ENCODE peak calls at places on chromosomes 7 and 10, in ten cellular contexts. One of them, this sample, is unnamed. For H3K4me1, the result is how much of the 10 kb centered on the place peaks cover.

GRCh38 chr10:120746016-120746755 is 105.0 kb upstream of the WDR11 start:
- DNase-seq in SJSA1: no peak
- DNase-seq in body of pancreas: no peak
- DNase-seq in stomach: no peak
- DNase-seq in breast epithelium: no peak
- DNase-seq in uterus: no peak
- DNase-seq in CD4-positive, CD25-positive, alpha-beta regulatory T cell: no peak
- DNase-seq in tibial artery: no peak
- DNase-seq in heart right ventricle: no peak
- DNase-seq in A549: no peak
- DNase-seq in this sample: no peak

GRCh38 chr7:154647625-154648024 is 355.3 kb downstream of the PAXIP1 start:
- DNase-seq in uterus: no peak
- DNase-seq in stomach: no peak
- DNase-seq in CD4-positive, CD25-positive, alpha-beta regulatory T cell: no peak
- DNase-seq in heart right ventricle: no peak
- DNase-seq in body of pancreas: no peak
- DNase-seq in SJSA1: no peak
- DNase-seq in breast epithelium: no peak
- DNase-seq in A549: no peak
- DNase-seq in tibial artery: no peak
- DNase-seq in this sample: no peak

GRCh38 chr7:95716357-95717122 is 55.8 kb upstream of the DYNC1I1 start:
- DNase-seq in tibial artery: no peak
- DNase-seq in uterus: no peak
- DNase-seq in stomach: no peak
- DNase-seq in CD4-positive, CD25-positive, alpha-beta regulatory T cell: no peak
- DNase-seq in SJSA1: no peak
- DNase-seq in breast epithelium: no peak
- DNase-seq in heart right ventricle: no peak
- DNase-seq in body of pancreas: no peak
- DNase-seq in A549: no peak
- DNase-seq in this sample: no peak

GRCh38 chr7:36819639-36820038 is 95.3 kb upstream of the AOAH start:
- DNase-seq in A549: no peak
- DNase-seq in uterus: no peak
- DNase-seq in SJSA1: no peak
- DNase-seq in breast epithelium: no peak
- DNase-seq in tibial artery: no peak
- DNase-seq in CD4-positive, CD25-positive, alpha-beta regulatory T cell: no peak
- DNase-seq in heart right ventricle: no peak
- DNase-seq in body of pancreas: no peak
- DNase-seq in stomach: no peak
- DNase-seq in this sample: no peak

GRCh38 chr7:110484316-110484715 is 606.6 kb upstream of the LRRN3 start:
- DNase-seq in heart right ventricle: no peak
- DNase-seq in uterus: no peak
- DNase-seq in CD4-positive, CD25-positive, alpha-beta regulatory T cell: no peak
- DNase-seq in tibial artery: no peak
- DNase-seq in A549: no peak
- DNase-seq in body of pancreas: no peak
- DNase-seq in breast epithelium: no peak
- DNase-seq in SJSA1: no peak
- DNase-seq in stomach: no peak
- DNase-seq in this sample: no peak

GRCh38 chr7:20270867-20271266 is 53.7 kb upstream of the MACC1 start:
- DNase-seq in stomach: no peak
- DNase-seq in body of pancreas: no peak
- DNase-seq in heart right ventricle: no peak
- DNase-seq in SJSA1: no peak
- DNase-seq in CD4-positive, CD25-positive, alpha-beta regulatory T cell: no peak
- DNase-seq in breast epithelium: no peak
- DNase-seq in tibial artery: no peak
- DNase-seq in A549: no peak
- DNase-seq in uterus: no peak
- DNase-seq in this sample: no peak

GRCh38 chr10:127910464-127910770 is 3.5 kb downstream of the PTPRE start:
- DNase-seq in SJSA1: no peak
- DNase-seq in stomach: no peak
- DNase-seq in A549: no peak
- DNase-seq in uterus: no peak
- DNase-seq in heart right ventricle: no peak
- DNase-seq in tibial artery: no peak
- DNase-seq in breast epithelium: no peak
- DNase-seq in CD4-positive, CD25-positive, alpha-beta regulatory T cell: no peak
- DNase-seq in body of pancreas: no peak
- DNase-seq in this sample: no peak

GRCh38 chr10:113709221-113709838 is 29.6 kb downstream of the CASP7 start:
- DNase-seq in stomach: no peak
- DNase-seq in breast epithelium: no peak
- DNase-seq in CD4-positive, CD25-positive, alpha-beta regulatory T cell: no peak
- DNase-seq in body of pancreas: no peak
- DNase-seq in heart right ventricle: no peak
- DNase-seq in A549: peak
- DNase-seq in SJSA1: peak
- DNase-seq in uterus: no peak
- DNase-seq in tibial artery: no peak
- DNase-seq in this sample: no peak

GRCh38 chr7:128167316-128167691 is 73.8 kb upstream of the LEP start:
- DNase-seq in stomach: peak
- DNase-seq in A549: peak
- DNase-seq in heart right ventricle: no peak
- DNase-seq in CD4-positive, CD25-positive, alpha-beta regulatory T cell: no peak
- DNase-seq in SJSA1: no peak
- DNase-seq in tibial artery: peak
- DNase-seq in breast epithelium: no peak
- DNase-seq in uterus: peak
- DNase-seq in body of pancreas: peak
- DNase-seq in this sample: no peak

GRCh38 chr7:55515569-55516279 is 56.6 kb downstream of the VOPP1 start:
- DNase-seq in uterus: no peak
- DNase-seq in A549: no peak
- DNase-seq in stomach: no peak
- DNase-seq in body of pancreas: no peak
- DNase-seq in CD4-positive, CD25-positive, alpha-beta regulatory T cell: no peak
- DNase-seq in heart right ventricle: peak
- DNase-seq in breast epithelium: no peak
- DNase-seq in SJSA1: no peak
- DNase-seq in tibial artery: no peak
- DNase-seq in this sample: peak

GRCh38 chr10:9069136-9069535 is 1014.6 kb downstream of the GATA3 start:
- DNase-seq in SJSA1: no peak
- DNase-seq in breast epithelium: no peak
- DNase-seq in body of pancreas: no peak
- DNase-seq in tibial artery: no peak
- DNase-seq in A549: peak
- DNase-seq in CD4-positive, CD25-positive, alpha-beta regulatory T cell: no peak
- DNase-seq in uterus: no peak
- DNase-seq in heart right ventricle: no peak
- DNase-seq in stomach: no peak
- DNase-seq in this sample: no peak

GRCh38 chr10:130885021-130885655 is 426.4 kb downstream of the TCERG1L start:
- DNase-seq in body of pancreas: no peak
- DNase-seq in stomach: no peak
- DNase-seq in SJSA1: no peak
- DNase-seq in CD4-positive, CD25-positive, alpha-beta regulatory T cell: no peak
- DNase-seq in heart right ventricle: no peak
- DNase-seq in tibial artery: peak
- DNase-seq in breast epithelium: no peak
- DNase-seq in A549: no peak
- DNase-seq in uterus: no peak
- DNase-seq in this sample: no peak

GRCh38 chr7:105677803-105678583 is 96.7 kb upstream of the EFCAB10 start:
- DNase-seq in breast epithelium: no peak
- DNase-seq in SJSA1: no peak
- DNase-seq in CD4-positive, CD25-positive, alpha-beta regulatory T cell: peak
- DNase-seq in uterus: no peak
- DNase-seq in heart right ventricle: no peak
- DNase-seq in stomach: peak
- DNase-seq in A549: no peak
- DNase-seq in tibial artery: no peak
- DNase-seq in body of pancreas: no peak
- DNase-seq in this sample: peak

GRCh38 chr10:8051851-8052257 is 2.6 kb upstream of the GATA3 start:
- DNase-seq in A549: no peak
- DNase-seq in heart right ventricle: no peak
- DNase-seq in uterus: no peak
- DNase-seq in breast epithelium: no peak
- DNase-seq in SJSA1: no peak
- DNase-seq in tibial artery: peak
- DNase-seq in CD4-positive, CD25-positive, alpha-beta regulatory T cell: no peak
- DNase-seq in stomach: no peak
- DNase-seq in body of pancreas: no peak
- DNase-seq in this sample: no peak
- H3K4me1 ChIP-seq in A549: under half
- H3K4me1 ChIP-seq in heart right ventricle: half or more
- H3K4me1 ChIP-seq in uterus: under half
- H3K4me1 ChIP-seq in breast epithelium: under half
- H3K4me1 ChIP-seq in SJSA1: under half
- H3K4me1 ChIP-seq in tibial artery: half or more
- H3K4me1 ChIP-seq in CD4-positive, CD25-positive, alpha-beta regulatory T cell: half or more
- H3K4me1 ChIP-seq in stomach: half or more
- H3K4me1 ChIP-seq in body of pancreas: half or more
- H3K4me1 ChIP-seq in this sample: under half

GRCh38 chr7:130961128-130961601 is 227.2 kb upstream of the KLF14 start:
- DNase-seq in CD4-positive, CD25-positive, alpha-beta regulatory T cell: peak
- DNase-seq in uterus: no peak
- DNase-seq in tibial artery: no peak
- DNase-seq in heart right ventricle: no peak
- DNase-seq in SJSA1: peak
- DNase-seq in breast epithelium: no peak
- DNase-seq in body of pancreas: no peak
- DNase-seq in stomach: no peak
- DNase-seq in A549: peak
- DNase-seq in this sample: peak

GRCh38 chr7:130965515-130965914 is 231.5 kb upstream of the KLF14 start:
- DNase-seq in tibial artery: no peak
- DNase-seq in SJSA1: no peak
- DNase-seq in stomach: no peak
- DNase-seq in body of pancreas: no peak
- DNase-seq in A549: no peak
- DNase-seq in breast epithelium: no peak
- DNase-seq in heart right ventricle: no peak
- DNase-seq in CD4-positive, CD25-positive, alpha-beta regulatory T cell: no peak
- DNase-seq in uterus: no peak
- DNase-seq in this sample: no peak

GRCh38 chr7:130960208-130960988 is 226.4 kb upstream of the KLF14 start:
- DNase-seq in CD4-positive, CD25-positive, alpha-beta regulatory T cell: peak
- DNase-seq in tibial artery: no peak
- DNase-seq in stomach: no peak
- DNase-seq in A549: peak
- DNase-seq in body of pancreas: no peak
- DNase-seq in breast epithelium: no peak
- DNase-seq in uterus: no peak
- DNase-seq in SJSA1: peak
- DNase-seq in heart right ventricle: no peak
- DNase-seq in this sample: peak

GRCh38 chr7:130962109-130962508 is 228.1 kb upstream of the KLF14 start:
- DNase-seq in stomach: no peak
- DNase-seq in breast epithelium: no peak
- DNase-seq in uterus: no peak
- DNase-seq in CD4-positive, CD25-positive, alpha-beta regulatory T cell: no peak
- DNase-seq in heart right ventricle: no peak
- DNase-seq in SJSA1: no peak
- DNase-seq in body of pancreas: no peak
- DNase-seq in A549: no peak
- DNase-seq in tibial artery: no peak
- DNase-seq in this sample: no peak

GRCh38 chr7:130963349-130963748 is 229.3 kb upstream of the KLF14 start:
- DNase-seq in uterus: no peak
- DNase-seq in heart right ventricle: no peak
- DNase-seq in SJSA1: no peak
- DNase-seq in body of pancreas: no peak
- DNase-seq in A549: no peak
- DNase-seq in tibial artery: no peak
- DNase-seq in CD4-positive, CD25-positive, alpha-beta regulatory T cell: no peak
- DNase-seq in breast epithelium: no peak
- DNase-seq in stomach: no peak
- DNase-seq in this sample: no peak
- H3K4me1 ChIP-seq in uterus: under half
- H3K4me1 ChIP-seq in heart right ventricle: under half
- H3K4me1 ChIP-seq in SJSA1: under half
- H3K4me1 ChIP-seq in body of pancreas: under half
- H3K4me1 ChIP-seq in A549: half or more
- H3K4me1 ChIP-seq in tibial artery: under half
- H3K4me1 ChIP-seq in CD4-positive, CD25-positive, alpha-beta regulatory T cell: half or more
- H3K4me1 ChIP-seq in breast epithelium: under half
- H3K4me1 ChIP-seq in stomach: half or more
- H3K4me1 ChIP-seq in this sample: under half

DNA sequence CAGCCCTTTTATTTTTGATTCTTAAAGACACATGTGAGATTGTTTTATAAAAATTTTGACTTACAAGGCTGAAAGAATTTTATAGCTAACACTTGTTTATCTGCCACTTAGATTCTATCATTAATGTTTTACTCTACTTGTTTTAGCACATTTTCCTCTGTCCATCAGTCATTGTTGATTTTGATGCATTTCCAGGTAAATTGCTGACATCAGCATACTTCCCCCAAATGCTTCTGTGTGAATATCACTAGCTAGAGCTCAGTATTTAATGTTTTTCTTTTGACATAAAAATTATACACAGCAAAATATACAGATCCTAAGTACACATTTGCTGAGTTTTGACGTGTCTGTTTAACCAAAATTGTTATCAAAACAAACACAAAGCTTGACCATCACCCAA is 43.0 kb downstream of the INPP5A start:
- DNase-seq in breast epithelium: no peak
- DNase-seq in uterus: no peak
- DNase-seq in stomach: no peak
- DNase-seq in A549: no peak
- DNase-seq in tibial artery: no peak
- DNase-seq in body of pancreas: no peak
- DNase-seq in CD4-positive, CD25-positive, alpha-beta regulatory T cell: no peak
- DNase-seq in heart right ventricle: no peak
- DNase-seq in SJSA1: no peak
- DNase-seq in this sample: no peak
- H3K4me1 ChIP-seq in breast epithelium: under half
- H3K4me1 ChIP-seq in uterus: under half
- H3K4me1 ChIP-seq in stomach: half or more
- H3K4me1 ChIP-seq in A549: under half
- H3K4me1 ChIP-seq in tibial artery: under half
- H3K4me1 ChIP-seq in body of pancreas: under half
- H3K4me1 ChIP-seq in CD4-positive, CD25-positive, alpha-beta regulatory T cell: under half
- H3K4me1 ChIP-seq in heart right ventricle: half or more
- H3K4me1 ChIP-seq in SJSA1: under half
- H3K4me1 ChIP-seq in this sample: under half

DNA sequence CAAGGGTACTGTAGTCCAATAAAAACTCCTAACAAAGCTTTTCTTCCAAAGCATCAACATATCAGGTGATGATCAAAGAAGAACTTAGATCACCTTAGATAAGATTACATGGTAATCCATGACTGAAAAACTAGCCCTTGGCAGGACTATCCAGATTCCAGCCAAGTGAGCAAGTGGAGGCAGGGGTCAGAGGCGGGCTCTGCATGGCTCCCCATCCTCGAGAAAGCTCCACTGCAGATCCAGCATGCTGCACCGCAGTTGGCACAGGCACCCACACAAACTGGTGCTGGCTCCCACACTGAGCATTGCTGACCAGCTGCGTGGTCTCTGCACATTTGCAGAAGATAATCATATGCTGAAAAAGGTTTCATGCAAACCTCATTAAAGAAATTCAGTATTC is 10.1 kb downstream of the PSAP start:
- DNase-seq in A549: no peak
- DNase-seq in breast epithelium: no peak
- DNase-seq in body of pancreas: no peak
- DNase-seq in SJSA1: no peak
- DNase-seq in stomach: no peak
- DNase-seq in tibial artery: no peak
- DNase-seq in uterus: no peak
- DNase-seq in heart right ventricle: no peak
- DNase-seq in CD4-positive, CD25-positive, alpha-beta regulatory T cell: no peak
- DNase-seq in this sample: no peak
- H3K4me1 ChIP-seq in A549: half or more
- H3K4me1 ChIP-seq in breast epithelium: under half
- H3K4me1 ChIP-seq in body of pancreas: half or more
- H3K4me1 ChIP-seq in SJSA1: under half
- H3K4me1 ChIP-seq in stomach: half or more
- H3K4me1 ChIP-seq in tibial artery: half or more
- H3K4me1 ChIP-seq in uterus: under half
- H3K4me1 ChIP-seq in heart right ventricle: half or more
- H3K4me1 ChIP-seq in CD4-positive, CD25-positive, alpha-beta regulatory T cell: under half
- H3K4me1 ChIP-seq in this sample: half or more

This sample was measured in OCI-LY7.